ENCODE peak calls at places on chromosomes 4 and X, in ten cellular contexts. E is stimulated activated CD8-positive, alpha-beta memory T cell treated with anti-CD3 and anti-CD28 coated beads, Interleukin-15, amount 100 ng/mL, for 1 hour; W is amniotic stem cell; O is RWPE1; A is HCEC 1CT; P is H4; S is activated CD8-positive, alpha-beta memory T cell treated with anti-CD3 and anti-CD28 coated beads for 1 hour; B is head of caudate nucleus; R is tibial artery; Q is stromal cell of bone marrow. Y is an unnamed sample.

GRCh38 chr4:62560858-62561257 is 1360.7 kb downstream of the ADGRL3 start:
- DNase-seq in E (no peak), W (no peak), O (no peak), A (no peak), P (no peak), S (no peak), B (no peak), R (no peak), Q (no peak), Y (no peak)

GRCh38 chr4:45569619-45570018 is 554.2 kb downstream of the GABRG1 start:
- DNase-seq in E (no peak), W (no peak), O (no peak), A (no peak), P (no peak), S (no peak), B (no peak), R (no peak), Q (no peak), Y (no peak)

GRCh38 chr4:158163941-158164665 is 8.7 kb downstream of the GASK1B start:
- DNase-seq in E (no peak), W (no peak), O (no peak), A (no peak), P (no peak), S (no peak), B (no peak), R (no peak), Q (no peak), Y (no peak)

GRCh38 chr4:11632015-11632414 is 203.3 kb upstream of the HS3ST1 start:
- DNase-seq in E (no peak), W (no peak), O (no peak), A (no peak), P (no peak), S (no peak), B (no peak), R (no peak), Q (no peak), Y (no peak)

GRCh38 chr4:1978741-1979476 is 29.9 kb downstream of the NELFA start:
- DNase-seq in E (no peak), W (no peak), O (no peak), A (no peak), P (no peak), S (no peak), B (no peak), R (no peak), Q (no peak), Y (peak; percentile 50)

GRCh38 chr4:89305712-89306437 is 1.7 kb downstream of the GPRIN3 start:
- DNase-seq in E (no peak), W (no peak), O (no peak), A (peak; percentile 33), P (no peak), S (no peak), B (no peak), R (no peak), Q (no peak), Y (no peak)

GRCh38 chrX:123975180-123975579 is 13.7 kb downstream of the STAG2 start:
- DNase-seq in E (no peak), W (no peak), O (no peak), A (no peak), P (no peak), S (no peak), B (no peak), R (no peak), Q (peak; percentile 35), Y (no peak)

GRCh38 chrX:46683023-46683422 is 75.9 kb downstream of the SLC9A7 start:
- DNase-seq in E (no peak), W (no peak), O (no peak), A (no peak), P (no peak), S (no peak), B (no peak), R (no peak), Q (no peak), Y (no peak)